ENCODE peak calls at places on chromosome 7, in eight cellular contexts. One of them, this sample, is unnamed.

GRCh38 chr7:8035647-8036518 is 67.3 kb downstream of the GLCCI1 start:
- DNase-seq in cardiac muscle cell: peak
- DNase-seq in AG10803: peak
- DNase-seq in heart left ventricle: no peak
- DNase-seq in fibroblast of lung: peak
- DNase-seq in brain microvascular endothelial cell: peak
- DNase-seq in iPS DF 6.9: no peak
- DNase-seq in adipocyte: peak
- DNase-seq in this sample: no peak

GRCh38 chr7:2168612-2169312 is 64.0 kb downstream of the MAD1L1 start:
- DNase-seq in cardiac muscle cell: no peak
- DNase-seq in AG10803: no peak
- DNase-seq in heart left ventricle: no peak
- DNase-seq in fibroblast of lung: no peak
- DNase-seq in brain microvascular endothelial cell: no peak
- DNase-seq in iPS DF 6.9: no peak
- DNase-seq in adipocyte: no peak
- DNase-seq in this sample: peak

GRCh38 chr7:34928052-34928451 is 109.2 kb downstream of the DPY19L1 start:
- DNase-seq in cardiac muscle cell: peak
- DNase-seq in AG10803: peak
- DNase-seq in heart left ventricle: peak
- DNase-seq in fibroblast of lung: peak
- DNase-seq in brain microvascular endothelial cell: peak
- DNase-seq in iPS DF 6.9: peak
- DNase-seq in adipocyte: peak
- DNase-seq in this sample: peak

GRCh38 chr7:77331938-77332695 is 84.0 kb downstream of the GSAP start:
- DNase-seq in cardiac muscle cell: peak
- DNase-seq in AG10803: peak
- DNase-seq in heart left ventricle: peak
- DNase-seq in fibroblast of lung: peak
- DNase-seq in brain microvascular endothelial cell: peak
- DNase-seq in iPS DF 6.9: peak
- DNase-seq in adipocyte: peak
- DNase-seq in this sample: peak

GRCh38 chr7:110922906-110923305 is 168.0 kb upstream of the LRRN3 start:
- DNase-seq in cardiac muscle cell: no peak
- DNase-seq in AG10803: peak
- DNase-seq in heart left ventricle: no peak
- DNase-seq in fibroblast of lung: peak
- DNase-seq in brain microvascular endothelial cell: peak
- DNase-seq in iPS DF 6.9: no peak
- DNase-seq in adipocyte: peak
- DNase-seq in this sample: no peak

GRCh38 chr7:139825666-139826290 is 3.3 kb upstream of the TBXAS1 start:
- DNase-seq in cardiac muscle cell: no peak
- DNase-seq in AG10803: peak
- DNase-seq in heart left ventricle: no peak
- DNase-seq in fibroblast of lung: peak
- DNase-seq in brain microvascular endothelial cell: peak
- DNase-seq in iPS DF 6.9: no peak
- DNase-seq in adipocyte: peak
- DNase-seq in this sample: no peak

GRCh38 chr7:93717217-93717900 is 142.8 kb upstream of the CALCR start:
- DNase-seq in cardiac muscle cell: no peak
- DNase-seq in AG10803: peak
- DNase-seq in heart left ventricle: no peak
- DNase-seq in fibroblast of lung: peak
- DNase-seq in brain microvascular endothelial cell: peak
- DNase-seq in iPS DF 6.9: no peak
- DNase-seq in adipocyte: no peak
- DNase-seq in this sample: no peak

GRCh38 chr7:157014635-157015555 is 4.4 kb upstream of the MNX1 start:
- DNase-seq in cardiac muscle cell: no peak
- DNase-seq in AG10803: no peak
- DNase-seq in heart left ventricle: no peak
- DNase-seq in fibroblast of lung: no peak
- DNase-seq in brain microvascular endothelial cell: no peak
- DNase-seq in iPS DF 6.9: no peak
- DNase-seq in adipocyte: no peak
- DNase-seq in this sample: no peak

GRCh38 chr7:43815373-43815772 is 53.9 kb downstream of the MRPS24 start:
- DNase-seq in cardiac muscle cell: no peak
- DNase-seq in AG10803: no peak
- DNase-seq in heart left ventricle: no peak
- DNase-seq in fibroblast of lung: no peak
- DNase-seq in brain microvascular endothelial cell: no peak
- DNase-seq in iPS DF 6.9: no peak
- DNase-seq in adipocyte: no peak
- DNase-seq in this sample: no peak

GRCh38 chr7:66681491-66682349 is 53.0 kb downstream of the KCTD7 start:
- DNase-seq in cardiac muscle cell: peak
- DNase-seq in AG10803: peak
- DNase-seq in heart left ventricle: peak
- DNase-seq in fibroblast of lung: peak
- DNase-seq in brain microvascular endothelial cell: peak
- DNase-seq in iPS DF 6.9: peak
- DNase-seq in adipocyte: peak
- DNase-seq in this sample: peak
- H3K4me3 ChIP-seq in cardiac muscle cell: peak
- H3K4me3 ChIP-seq in AG10803: peak
- H3K4me3 ChIP-seq in heart left ventricle: peak
- H3K4me3 ChIP-seq in fibroblast of lung: peak
- H3K4me3 ChIP-seq in brain microvascular endothelial cell: peak
- H3K4me3 ChIP-seq in iPS DF 6.9: peak
- H3K4me3 ChIP-seq in adipocyte: peak
- H3K4me3 ChIP-seq in this sample: peak

GRCh38 chr7:150742286-150742968 is 5.2 kb downstream of the GIMAP5 start:
- DNase-seq in cardiac muscle cell: no peak
- DNase-seq in AG10803: no peak
- DNase-seq in heart left ventricle: no peak
- DNase-seq in fibroblast of lung: no peak
- DNase-seq in brain microvascular endothelial cell: no peak
- DNase-seq in iPS DF 6.9: no peak
- DNase-seq in adipocyte: no peak
- DNase-seq in this sample: no peak

GRCh38 chr7:150745086-150745485 is 7.9 kb downstream of the GIMAP5 start:
- DNase-seq in cardiac muscle cell: no peak
- DNase-seq in AG10803: no peak
- DNase-seq in heart left ventricle: no peak
- DNase-seq in fibroblast of lung: no peak
- DNase-seq in brain microvascular endothelial cell: no peak
- DNase-seq in iPS DF 6.9: no peak
- DNase-seq in adipocyte: no peak
- DNase-seq in this sample: no peak

GRCh38 chr7:150745868-150746267 is 8.7 kb downstream of the GIMAP5 start:
- DNase-seq in cardiac muscle cell: no peak
- DNase-seq in AG10803: no peak
- DNase-seq in heart left ventricle: no peak
- DNase-seq in fibroblast of lung: no peak
- DNase-seq in brain microvascular endothelial cell: no peak
- DNase-seq in iPS DF 6.9: no peak
- DNase-seq in adipocyte: no peak
- DNase-seq in this sample: no peak

GRCh38 chr7:150746931-150747330 is 9.7 kb downstream of the GIMAP5 start:
- DNase-seq in cardiac muscle cell: no peak
- DNase-seq in AG10803: no peak
- DNase-seq in heart left ventricle: no peak
- DNase-seq in fibroblast of lung: no peak
- DNase-seq in brain microvascular endothelial cell: no peak
- DNase-seq in iPS DF 6.9: no peak
- DNase-seq in adipocyte: no peak
- DNase-seq in this sample: no peak

DNA sequence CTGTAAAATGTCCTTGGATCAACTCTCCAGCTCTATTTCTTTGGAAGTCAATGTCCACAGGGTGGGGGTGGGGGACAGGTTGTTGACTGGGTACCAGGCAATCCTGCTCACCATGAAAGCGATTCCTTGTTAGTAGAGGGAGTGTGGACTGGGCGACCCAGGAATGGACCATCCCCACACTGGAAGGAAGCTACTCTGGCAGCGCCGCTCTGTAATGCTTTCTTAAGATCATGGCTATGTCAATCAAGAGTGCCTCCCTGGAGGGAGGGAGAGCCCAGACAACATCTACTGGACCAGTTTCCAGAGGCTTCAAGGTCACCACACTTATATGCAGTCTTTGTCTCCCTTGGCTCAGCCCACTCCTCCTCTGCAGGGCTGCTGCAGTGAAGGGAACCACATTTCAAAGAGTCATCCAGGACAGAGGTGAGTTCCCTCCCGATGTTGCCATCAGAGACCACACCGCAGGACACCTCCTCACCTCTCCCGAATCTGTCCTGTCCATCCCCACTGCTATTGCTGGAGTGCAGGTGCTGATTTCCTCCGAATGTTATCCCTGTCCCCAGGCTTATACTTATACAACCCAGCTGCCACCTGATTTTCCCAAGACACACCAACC is 6.9 kb downstream of the GIMAP5 start:
- DNase-seq in cardiac muscle cell: no peak
- DNase-seq in AG10803: no peak
- DNase-seq in heart left ventricle: no peak
- DNase-seq in fibroblast of lung: no peak
- DNase-seq in brain microvascular endothelial cell: no peak
- DNase-seq in iPS DF 6.9: no peak
- DNase-seq in adipocyte: no peak
- DNase-seq in this sample: no peak
- H3K4me3 ChIP-seq in cardiac muscle cell: no peak
- H3K4me3 ChIP-seq in AG10803: no peak
- H3K4me3 ChIP-seq in heart left ventricle: no peak
- H3K4me3 ChIP-seq in fibroblast of lung: no peak
- H3K4me3 ChIP-seq in brain microvascular endothelial cell: no peak
- H3K4me3 ChIP-seq in iPS DF 6.9: no peak
- H3K4me3 ChIP-seq in adipocyte: no peak
- H3K4me3 ChIP-seq in this sample: no peak

DNA sequence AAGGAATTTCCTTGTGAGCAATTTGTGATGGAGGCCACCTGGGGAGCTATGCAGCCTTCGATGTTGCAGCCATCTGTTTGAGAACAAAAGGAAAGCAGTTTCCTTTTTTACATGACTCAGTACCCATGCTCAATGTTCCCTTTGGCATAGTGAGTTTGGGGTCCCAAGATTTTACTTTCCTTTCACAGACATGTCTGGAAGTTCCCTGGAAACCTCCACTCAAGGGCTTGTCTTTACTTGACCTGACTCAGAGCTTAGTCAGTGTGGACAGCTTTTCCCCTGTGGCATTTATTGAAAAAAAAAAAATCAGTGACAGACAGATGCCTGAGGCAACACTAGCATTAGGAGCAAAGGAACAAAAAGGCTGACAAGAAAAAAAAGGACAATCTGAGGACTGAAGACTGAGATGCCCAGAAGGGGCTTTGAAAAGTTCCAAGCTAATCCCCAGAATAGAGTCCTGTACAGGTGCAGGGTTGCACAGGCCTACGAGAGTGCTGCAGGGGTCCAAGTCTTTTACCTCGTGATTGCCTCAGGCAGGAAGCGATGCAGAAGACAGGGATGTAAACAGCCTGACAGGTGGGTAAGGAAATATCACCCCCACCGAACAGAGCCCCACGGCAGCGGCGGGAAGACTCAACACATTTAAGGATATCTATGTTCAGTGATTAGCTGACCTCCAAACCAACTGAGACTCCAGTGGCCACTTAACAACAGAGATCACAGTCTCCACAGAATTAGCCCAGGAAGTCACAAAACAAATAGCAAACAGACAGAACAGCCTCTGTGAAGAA is 73.7 kb upstream of the VIPR2 start:
- DNase-seq in cardiac muscle cell: no peak
- DNase-seq in AG10803: no peak
- DNase-seq in heart left ventricle: no peak
- DNase-seq in fibroblast of lung: no peak
- DNase-seq in brain microvascular endothelial cell: no peak
- DNase-seq in iPS DF 6.9: no peak
- DNase-seq in adipocyte: no peak
- DNase-seq in this sample: no peak
- H3K4me3 ChIP-seq in cardiac muscle cell: no peak
- H3K4me3 ChIP-seq in AG10803: no peak
- H3K4me3 ChIP-seq in heart left ventricle: no peak
- H3K4me3 ChIP-seq in fibroblast of lung: no peak
- H3K4me3 ChIP-seq in brain microvascular endothelial cell: no peak
- H3K4me3 ChIP-seq in iPS DF 6.9: no peak
- H3K4me3 ChIP-seq in adipocyte: no peak
- H3K4me3 ChIP-seq in this sample: no peak

GRCh38 chr7:31028006-31028405 is 24.1 kb upstream of the ADCYAP1R1 start:
- DNase-seq in cardiac muscle cell: no peak
- DNase-seq in AG10803: no peak
- DNase-seq in heart left ventricle: no peak
- DNase-seq in fibroblast of lung: no peak
- DNase-seq in brain microvascular endothelial cell: no peak
- DNase-seq in iPS DF 6.9: no peak
- DNase-seq in adipocyte: no peak
- DNase-seq in this sample: no peak

GRCh38 chr7:31029251-31029650 is 22.9 kb upstream of the ADCYAP1R1 start:
- DNase-seq in cardiac muscle cell: peak
- DNase-seq in AG10803: no peak
- DNase-seq in heart left ventricle: no peak
- DNase-seq in fibroblast of lung: no peak
- DNase-seq in brain microvascular endothelial cell: no peak
- DNase-seq in iPS DF 6.9: no peak
- DNase-seq in adipocyte: no peak
- DNase-seq in this sample: no peak

GRCh38 chr7:31028417-31028988 is 23.6 kb upstream of the ADCYAP1R1 start:
- DNase-seq in cardiac muscle cell: no peak
- DNase-seq in AG10803: no peak
- DNase-seq in heart left ventricle: no peak
- DNase-seq in fibroblast of lung: no peak
- DNase-seq in brain microvascular endothelial cell: no peak
- DNase-seq in iPS DF 6.9: no peak
- DNase-seq in adipocyte: no peak
- DNase-seq in this sample: no peak

GRCh38 chr7:31029674-31030073 is 22.4 kb upstream of the ADCYAP1R1 start:
- DNase-seq in cardiac muscle cell: no peak
- DNase-seq in AG10803: no peak
- DNase-seq in heart left ventricle: no peak
- DNase-seq in fibroblast of lung: no peak
- DNase-seq in brain microvascular endothelial cell: no peak
- DNase-seq in iPS DF 6.9: no peak
- DNase-seq in adipocyte: no peak
- DNase-seq in this sample: no peak

DNA sequence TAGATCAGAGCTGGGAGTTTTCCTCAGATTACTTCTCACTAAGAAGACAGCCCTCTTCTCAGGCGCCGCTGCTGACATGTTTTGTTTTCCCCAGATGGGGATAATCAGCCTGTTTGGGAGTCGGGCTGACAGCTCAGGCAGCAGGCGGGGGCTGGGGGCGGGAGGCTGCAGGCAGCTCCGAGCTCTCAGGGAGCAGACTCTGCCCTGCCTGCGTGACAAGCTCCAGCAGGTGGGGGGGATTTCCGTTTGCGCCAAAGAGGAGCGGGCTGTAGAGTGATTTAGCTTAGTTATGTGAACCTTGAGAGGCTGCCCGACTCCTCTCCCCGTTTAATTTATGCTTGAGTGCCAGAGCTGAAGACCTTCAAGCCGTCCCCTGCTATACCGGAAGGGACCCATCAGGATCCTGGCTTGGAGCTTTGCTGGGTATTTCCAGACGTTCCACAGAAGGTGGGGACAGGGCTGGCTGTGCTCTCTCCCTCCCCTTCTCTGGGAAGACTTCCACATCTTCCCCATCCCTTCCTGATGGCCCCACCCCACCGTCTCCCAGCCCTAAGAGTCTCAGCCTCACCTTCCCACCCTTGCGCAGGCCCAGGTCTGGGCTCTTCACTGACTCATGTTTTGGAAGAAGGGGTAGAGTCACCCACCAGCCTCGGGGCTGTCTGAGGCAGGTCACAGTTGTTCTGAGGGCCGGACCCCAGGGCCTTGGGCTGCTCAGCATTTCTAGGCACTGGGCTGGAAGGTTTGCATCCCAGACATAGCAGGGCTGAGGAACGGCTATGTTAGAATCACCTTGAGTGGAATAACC is 24.7 kb upstream of the ADCYAP1R1 start:
- DNase-seq in cardiac muscle cell: peak
- DNase-seq in AG10803: peak
- DNase-seq in heart left ventricle: peak
- DNase-seq in fibroblast of lung: no peak
- DNase-seq in brain microvascular endothelial cell: no peak
- DNase-seq in iPS DF 6.9: no peak
- DNase-seq in adipocyte: peak
- DNase-seq in this sample: no peak
- H3K4me3 ChIP-seq in cardiac muscle cell: no peak
- H3K4me3 ChIP-seq in AG10803: no peak
- H3K4me3 ChIP-seq in heart left ventricle: no peak
- H3K4me3 ChIP-seq in fibroblast of lung: no peak
- H3K4me3 ChIP-seq in brain microvascular endothelial cell: no peak
- H3K4me3 ChIP-seq in iPS DF 6.9: no peak
- H3K4me3 ChIP-seq in adipocyte: no peak
- H3K4me3 ChIP-seq in this sample: no peak